ENCODE peak calls at places on chromosome 18, in five cellular contexts. J, H, T, A and L are unnamed samples.

GRCh38 chr18:28284132-28284531 is 107.2 kb upstream of the CDH2 start:
- DNase-seq in J (no peak), H (no peak), T (peak), A (no peak), L (no peak)

GRCh38 chr18:79875531-79875919 is 75.9 kb downstream of the SLC66A2 start:
- DNase-seq in J (no peak), H (no peak), T (no peak), A (no peak), L (no peak)

GRCh38 chr18:57844319-57844718 is 41.2 kb upstream of the ATP8B1 start:
- DNase-seq in J (no peak), H (no peak), T (no peak), A (no peak), L (no peak)

GRCh38 chr18:78021196-78021595 is 771.5 kb downstream of the GALR1 start:
- DNase-seq in J (no peak), H (no peak), T (no peak), A (no peak), L (no peak)

GRCh38 chr18:63681449-63682381 is 20.0 kb upstream of the SERPINB3 start:
- DNase-seq in J (no peak), H (no peak), T (no peak), A (peak), L (no peak)

GRCh38 chr18:6876646-6877045 is 147.1 kb downstream of the ARHGAP28 start:
- DNase-seq in J (peak), H (no peak), T (no peak), A (no peak), L (peak)

GRCh38 chr18:5073026-5073944 is 123.8 kb downstream of the AKAIN1 start:
- DNase-seq in J (peak), H (no peak), T (peak), A (peak), L (no peak)

GRCh38 chr18:53755914-53756606 is 468.4 kb downstream of the MBD2 start:
- DNase-seq in J (no peak), H (no peak), T (no peak), A (no peak), L (no peak)

GRCh38 chr18:70072678-70073077 is 125.0 kb upstream of the CD226 start:
- DNase-seq in J (peak), H (no peak), T (peak), A (peak), L (no peak)

GRCh38 chr18:66534110-66534509 is 69.8 kb downstream of the CDH19 start:
- DNase-seq in J (no peak), H (no peak), T (no peak), A (no peak), L (no peak)

GRCh38 chr18:50662775-50663383 is 103.0 kb downstream of the MAPK4 start:
- DNase-seq in J (no peak), H (no peak), T (no peak), A (no peak), L (no peak)

GRCh38 chr18:2825613-2826205 is 21.1 kb upstream of the EMILIN2 start:
- DNase-seq in J (no peak), H (no peak), T (no peak), A (no peak), L (no peak)

GRCh38 chr18:1392046-1392445 is 487.4 kb downstream of the ADCYAP1 start:
- DNase-seq in J (no peak), H (no peak), T (no peak), A (no peak), L (no peak)

GRCh38 chr18:43800584-43800983 is 523.3 kb upstream of the SYT4 start:
- DNase-seq in J (no peak), H (no peak), T (no peak), A (no peak), L (no peak)

GRCh38 chr18:45102863-45103262 is 422.2 kb downstream of the SETBP1 start:
- DNase-seq in J (no peak), H (no peak), T (no peak), A (no peak), L (no peak)

GRCh38 chr18:57443247-57443646 is 8.1 kb downstream of the ONECUT2 start:
- DNase-seq in J (no peak), H (no peak), T (no peak), A (no peak), L (no peak)

GRCh38 chr18:6614952-6615351 is 114.6 kb upstream of the ARHGAP28 start:
- DNase-seq in J (peak), H (no peak), T (peak), A (no peak), L (no peak)

GRCh38 chr18:3213231-3214059 is 6.3 kb downstream of the MYOM1 start:
- DNase-seq in J (no peak), H (no peak), T (no peak), A (no peak), L (no peak)

GRCh38 chr18:5058768-5059539 is 138.1 kb downstream of the AKAIN1 start:
- DNase-seq in J (no peak), H (no peak), T (no peak), A (no peak), L (no peak)

GRCh38 chr18:40687401-40687800 is 1267.6 kb upstream of the PIK3C3 start:
- DNase-seq in J (peak), H (no peak), T (no peak), A (no peak), L (no peak)

GRCh38 chr18:68779169-68779568 is 18.7 kb upstream of the CCDC102B start:
- DNase-seq in J (peak), H (no peak), T (peak), A (no peak), L (no peak)

GRCh38 chr18:57975805-57976204 is 68.2 kb upstream of the NEDD4L start:
- DNase-seq in J (no peak), H (no peak), T (no peak), A (no peak), L (no peak)

GRCh38 chr18:77650799-77651385 is 401.2 kb downstream of the GALR1 start:
- DNase-seq in J (peak), H (peak), T (no peak), A (peak), L (no peak)

GRCh38 chr18:26017929-26018328 is 72.5 kb downstream of the SS18 start:
- DNase-seq in J (no peak), H (no peak), T (no peak), A (peak), L (no peak)

DNA sequence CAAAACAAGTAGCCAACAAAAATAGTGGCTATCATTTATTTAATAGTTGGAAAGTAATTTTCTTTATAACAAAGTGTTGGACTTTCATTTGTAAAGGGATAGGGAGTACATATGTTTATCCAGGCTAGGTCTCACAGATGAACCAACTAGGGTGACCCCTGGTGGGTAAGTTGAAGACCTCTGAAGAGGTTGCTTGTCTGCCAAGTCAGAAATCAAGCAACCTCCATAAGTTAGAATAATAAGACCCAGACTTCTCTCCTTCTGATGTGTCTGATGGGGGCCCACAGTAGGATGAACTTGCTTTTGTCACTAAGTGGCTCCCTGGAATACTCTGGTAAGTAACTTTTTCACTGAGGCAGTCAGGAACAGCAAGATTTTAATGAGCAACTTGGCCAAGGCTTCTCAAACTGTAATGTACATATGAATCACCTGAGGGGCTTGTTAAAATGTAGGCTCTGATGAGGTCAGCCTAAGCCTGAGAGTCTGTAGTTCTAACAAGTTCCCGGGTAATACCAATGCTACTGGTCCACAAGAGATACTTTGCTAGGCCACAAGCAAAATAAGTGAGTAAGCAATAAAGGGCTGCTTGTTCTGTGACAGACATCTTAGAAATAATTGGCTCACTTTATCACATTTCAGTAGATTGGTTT is 319.6 kb downstream of the PIK3C3 start:
- DNase-seq in J (no peak), H (no peak), T (peak), A (peak), L (peak)
- TF ChIP-seq CTCF in J (no peak), H (no peak), T (peak), A (no peak), L (peak)

DNA sequence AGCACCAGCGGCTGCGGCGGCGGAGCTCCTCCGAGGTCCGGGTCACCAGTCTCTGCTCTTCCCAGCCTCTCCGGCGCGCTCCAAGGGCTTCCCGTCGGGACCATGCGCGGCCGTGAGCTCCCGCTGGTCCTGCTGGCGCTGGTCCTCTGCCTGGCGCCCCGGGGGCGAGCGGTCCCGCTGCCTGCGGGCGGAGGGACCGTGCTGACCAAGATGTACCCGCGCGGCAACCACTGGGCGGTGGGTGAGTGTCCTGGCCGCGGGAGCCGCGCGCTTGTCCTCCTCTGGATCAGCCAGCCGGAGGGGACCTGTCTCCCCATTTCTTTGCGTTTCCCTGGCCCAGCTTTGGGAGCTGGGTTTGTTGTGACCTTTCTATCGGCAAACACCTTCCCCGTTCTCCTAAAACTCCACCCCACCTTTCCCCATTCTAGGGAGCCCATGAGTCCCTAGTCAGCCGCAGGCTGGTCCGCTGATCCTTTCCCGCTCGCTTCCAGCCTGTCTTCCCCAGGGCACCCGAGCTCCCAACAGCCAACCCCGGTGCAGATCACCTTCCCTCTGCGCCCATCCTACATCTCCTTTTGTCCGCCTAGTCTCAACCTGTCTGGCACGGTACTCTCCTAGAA is 316 bp downstream of the GRP start:
- DNase-seq in J (peak), H (no peak), T (no peak), A (no peak), L (no peak)
- H3K4me3 ChIP-seq in J (peak), H (no peak), T (no peak), A (no peak), L (no peak)

DNA sequence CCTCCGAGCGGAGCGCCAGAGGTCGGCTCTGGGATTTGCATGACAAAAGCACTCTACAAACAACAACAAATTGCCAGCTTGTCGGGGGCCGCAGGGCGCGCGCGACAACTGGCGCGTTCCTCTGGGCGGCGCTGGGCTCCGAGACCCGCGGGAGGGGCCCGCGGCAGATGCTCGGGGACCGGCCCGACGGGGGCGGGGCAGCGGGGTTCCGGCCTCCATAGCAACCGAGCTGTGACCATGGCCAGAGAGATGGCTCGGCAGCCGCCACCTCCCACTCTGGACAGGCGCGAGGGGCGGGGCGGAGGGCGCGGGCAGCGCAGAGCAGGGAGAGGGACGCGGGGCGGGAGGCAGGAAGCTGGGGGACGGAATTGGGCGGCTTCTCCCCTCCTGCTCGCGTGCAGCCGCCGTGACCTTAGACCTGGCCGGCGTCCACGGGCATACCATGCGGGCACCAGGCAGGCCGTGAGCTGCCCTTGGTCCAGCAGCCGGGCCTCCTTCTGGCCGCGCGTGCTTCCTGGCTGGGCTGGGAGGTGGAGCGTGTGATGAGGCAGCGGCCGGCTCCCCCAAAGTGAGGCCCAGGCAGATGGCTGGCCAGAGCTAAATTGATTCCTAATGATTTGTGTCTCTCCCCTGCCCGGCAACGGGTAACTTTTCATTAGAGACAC is 171.5 kb downstream of the CELF4 start:
- DNase-seq in J (peak), H (peak), T (no peak), A (peak), L (peak)
- TF ChIP-seq CTCF in J (no peak), H (no peak), T (no peak), A (no peak), L (no peak)

DNA sequence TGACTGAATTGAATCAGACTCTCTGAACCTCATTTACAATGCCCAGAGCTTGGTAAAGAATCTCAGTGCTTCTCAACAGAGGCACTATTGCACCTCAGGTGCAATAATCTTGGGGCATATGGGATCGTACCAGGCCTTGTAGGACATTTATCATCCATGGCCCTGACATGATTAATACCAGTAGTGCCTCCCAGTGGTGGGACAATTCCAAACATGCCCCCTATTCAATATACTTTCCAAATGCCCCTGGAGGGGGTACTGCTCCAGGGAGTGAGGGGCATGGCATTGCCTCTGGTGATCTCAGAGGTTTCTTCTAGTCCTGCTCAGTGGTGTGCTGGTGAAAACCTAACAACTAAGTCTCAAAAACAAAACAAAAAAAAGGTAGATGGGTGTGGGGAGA is 174.9 kb upstream of the SMAD2 start:
- DNase-seq in J (no peak), H (no peak), T (no peak), A (no peak), L (no peak)
- H3K4me3 ChIP-seq in J (no peak), H (no peak), T (no peak), A (no peak), L (no peak)

GRCh38 chr18:9658111-9658641 is 43.8 kb upstream of the PPP4R1 start:
- DNase-seq in J (no peak), H (no peak), T (peak), A (no peak), L (no peak)

GRCh38 chr18:9665311-9665710 is 42.8 kb upstream of the RAB31 start:
- DNase-seq in J (no peak), H (no peak), T (no peak), A (no peak), L (no peak)

GRCh38 chr18:9659499-9660387 is 45.4 kb upstream of the PPP4R1 start:
- DNase-seq in J (no peak), H (no peak), T (no peak), A (no peak), L (no peak)

GRCh38 chr18:9663377-9663776 is 44.7 kb upstream of the RAB31 start:
- DNase-seq in J (no peak), H (no peak), T (no peak), A (no peak), L (no peak)

DNA sequence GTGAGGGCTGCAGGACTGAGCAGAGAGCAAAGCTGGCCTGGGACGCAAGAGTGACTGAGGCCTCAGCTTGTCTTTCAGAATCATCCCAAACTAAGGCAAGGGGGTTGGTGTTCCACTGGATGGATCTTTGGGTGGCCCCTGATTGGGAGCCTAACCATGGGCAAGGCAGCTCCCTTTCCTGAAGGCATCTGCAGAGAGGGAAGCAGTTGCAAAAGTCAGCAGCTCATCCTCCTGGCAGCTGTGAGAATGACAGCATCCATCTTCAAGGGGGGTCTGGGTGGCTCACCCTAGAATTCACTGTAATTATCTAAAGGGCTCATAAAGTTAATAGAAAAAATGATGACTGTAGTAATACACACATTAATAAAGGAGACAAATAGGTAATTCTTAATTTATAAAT is 46.5 kb upstream of the RAB31 start:
- DNase-seq in J (peak), H (no peak), T (no peak), A (peak), L (no peak)
- TF ChIP-seq CTCF in J (peak), H (no peak), T (peak), A (peak), L (peak)